ENCODE peak calls at places on chromosome 5, in four cellular contexts. One of them, this sample, is unnamed.

GRCh38 chr5:102809033-102809432 is 53.9 kb downstream of the PAM start:
- DNase-seq in uterus: no peak
- DNase-seq in stomach: no peak
- DNase-seq in transverse colon: no peak
- DNase-seq in this sample: no peak

GRCh38 chr5:36790847-36791246 is 85.7 kb upstream of the NIPBL start:
- DNase-seq in uterus: no peak
- DNase-seq in stomach: no peak
- DNase-seq in transverse colon: no peak
- DNase-seq in this sample: no peak

GRCh38 chr5:167759411-167759821 is 532.0 kb upstream of the WWC1 start:
- DNase-seq in stomach: no peak
- DNase-seq in transverse colon: no peak
- DNase-seq in uterus: no peak
- DNase-seq in this sample: no peak

GRCh38 chr5:149135536-149136201 is 5.6 kb upstream of the ABLIM3 start:
- DNase-seq in transverse colon: no peak
- DNase-seq in stomach: no peak
- DNase-seq in uterus: no peak
- DNase-seq in this sample: no peak

GRCh38 chr5:891117-891836 is 1.3 kb downstream of the BRD9 start:
- DNase-seq in stomach: no peak
- DNase-seq in transverse colon: peak; percentile 31
- DNase-seq in uterus: no peak
- DNase-seq in this sample: no peak

GRCh38 chr5:52139888-52140580 is 647.7 kb upstream of the ITGA1 start:
- DNase-seq in stomach: no peak
- DNase-seq in transverse colon: no peak
- DNase-seq in uterus: no peak
- DNase-seq in this sample: no peak

GRCh38 chr5:71586052-71586940 is 844 bp upstream of the MCCC2 start:
- DNase-seq in uterus: no peak
- DNase-seq in stomach: no peak
- DNase-seq in transverse colon: no peak
- DNase-seq in this sample: peak; percentile 71

GRCh38 chr5:53418844-53419243 is 61.6 kb upstream of the FST start:
- DNase-seq in stomach: no peak
- DNase-seq in uterus: no peak
- DNase-seq in transverse colon: no peak
- DNase-seq in this sample: no peak

GRCh38 chr5:156479864-156480263 is 152.9 kb downstream of the SGCD start:
- DNase-seq in transverse colon: no peak
- DNase-seq in uterus: no peak
- DNase-seq in stomach: no peak
- DNase-seq in this sample: peak; percentile 14

GRCh38 chr5:40446910-40447309 is 232.8 kb upstream of the PTGER4 start:
- DNase-seq in transverse colon: no peak
- DNase-seq in uterus: no peak
- DNase-seq in stomach: no peak
- DNase-seq in this sample: no peak

GRCh38 chr5:163789870-163790269 is 284.5 kb downstream of the MAT2B start:
- DNase-seq in transverse colon: no peak
- DNase-seq in uterus: no peak
- DNase-seq in stomach: no peak
- DNase-seq in this sample: no peak

GRCh38 chr5:89120719-89121118 is 237.7 kb upstream of the MEF2C start:
- DNase-seq in uterus: no peak
- DNase-seq in transverse colon: peak; percentile 11
- DNase-seq in stomach: no peak
- DNase-seq in this sample: peak; percentile 1

GRCh38 chr5:71932131-71932635 is 175.1 kb upstream of the MAP1B start:
- DNase-seq in uterus: no peak
- DNase-seq in stomach: no peak
- DNase-seq in transverse colon: no peak
- DNase-seq in this sample: no peak

GRCh38 chr5:34685485-34686197 is 29.5 kb downstream of the RAI14 start:
- DNase-seq in uterus: no peak
- DNase-seq in transverse colon: no peak
- DNase-seq in stomach: no peak
- DNase-seq in this sample: no peak

GRCh38 chr5:91499943-91500531 is 116.9 kb upstream of the ARRDC3 start:
- DNase-seq in uterus: no peak
- DNase-seq in transverse colon: no peak
- DNase-seq in stomach: no peak
- DNase-seq in this sample: peak; percentile 55

GRCh38 chr5:335740-336038 is 14.2 kb downstream of the AHRR start:
- DNase-seq in uterus: no peak
- DNase-seq in stomach: no peak
- DNase-seq in transverse colon: no peak
- DNase-seq in this sample: no peak

GRCh38 chr5:88741964-88742363 is 141.0 kb downstream of the MEF2C start:
- DNase-seq in stomach: no peak
- DNase-seq in uterus: no peak
- DNase-seq in transverse colon: no peak
- DNase-seq in this sample: no peak

GRCh38 chr5:172007153-172007794 is 836 bp upstream of the FBXW11 start:
- DNase-seq in uterus: no peak
- DNase-seq in transverse colon: no peak
- DNase-seq in stomach: no peak
- DNase-seq in this sample: peak; percentile 69

GRCh38 chr5:139393497-139394122 is 1.3 kb downstream of the PROB1 start:
- DNase-seq in stomach: no peak
- DNase-seq in transverse colon: no peak
- DNase-seq in uterus: no peak
- DNase-seq in this sample: no peak

GRCh38 chr5:150214289-150214688 is 24.4 kb downstream of the SLC6A7 start:
- DNase-seq in uterus: peak; percentile 45
- DNase-seq in transverse colon: no peak
- DNase-seq in stomach: no peak
- DNase-seq in this sample: no peak

GRCh38 chr5:128409401-128409800 is 128.6 kb downstream of the FBN2 start:
- DNase-seq in uterus: no peak
- DNase-seq in transverse colon: no peak
- DNase-seq in stomach: no peak
- DNase-seq in this sample: no peak

GRCh38 chr5:132005591-132005990 is 5.9 kb downstream of the ACSL6 start:
- DNase-seq in stomach: no peak
- DNase-seq in transverse colon: no peak
- DNase-seq in uterus: no peak
- DNase-seq in this sample: no peak

GRCh38 chr5:40784027-40784653 is 14.0 kb downstream of the PRKAA1 start:
- DNase-seq in transverse colon: peak; percentile 22
- DNase-seq in uterus: no peak
- DNase-seq in stomach: no peak
- DNase-seq in this sample: no peak

GRCh38 chr5:123545506-123545905 is 33.5 kb downstream of the CSNK1G3 start:
- DNase-seq in uterus: no peak
- DNase-seq in transverse colon: peak; percentile 21
- DNase-seq in stomach: no peak
- DNase-seq in this sample: peak; percentile 34

GRCh38 chr5:83255268-83255667 is 177.9 kb downstream of the XRCC4 start:
- DNase-seq in uterus: no peak
- DNase-seq in transverse colon: no peak
- DNase-seq in stomach: no peak
- DNase-seq in this sample: no peak

GRCh38 chr5:80659111-80659510 is 4.3 kb upstream of the DHFR start:
- DNase-seq in uterus: no peak
- DNase-seq in stomach: no peak
- DNase-seq in transverse colon: no peak
- DNase-seq in this sample: no peak

GRCh38 chr5:53017794-53018391 is 28.7 kb downstream of the ITGA2 start:
- DNase-seq in stomach: no peak
- DNase-seq in transverse colon: no peak
- DNase-seq in uterus: no peak
- DNase-seq in this sample: no peak

GRCh38 chr5:150147580-150148407 is 7.9 kb downstream of the PDGFRB start:
- DNase-seq in transverse colon: no peak
- DNase-seq in stomach: no peak
- DNase-seq in uterus: no peak
- DNase-seq in this sample: no peak

GRCh38 chr5:67305913-67306710 is 109.5 kb upstream of the CD180 start:
- DNase-seq in transverse colon: no peak
- DNase-seq in stomach: no peak
- DNase-seq in uterus: no peak
- DNase-seq in this sample: no peak

GRCh38 chr5:170576602-170577584 is 73.1 kb downstream of the KCNIP1 start:
- DNase-seq in stomach: no peak
- DNase-seq in transverse colon: no peak
- DNase-seq in uterus: no peak
- DNase-seq in this sample: no peak

GRCh38 chr5:102927007-102927406 is 171.9 kb downstream of the PAM start:
- DNase-seq in transverse colon: no peak
- DNase-seq in uterus: no peak
- DNase-seq in stomach: no peak
- DNase-seq in this sample: no peak

GRCh38 chr5:167763772-167764171 is 527.7 kb upstream of the WWC1 start:
- DNase-seq in uterus: no peak
- DNase-seq in transverse colon: no peak
- DNase-seq in stomach: no peak
- DNase-seq in this sample: no peak

GRCh38 chr5:180130876-180131740 is 59.5 kb upstream of the RNF130 start:
- DNase-seq in transverse colon: no peak
- DNase-seq in uterus: no peak
- DNase-seq in stomach: peak; percentile 13
- DNase-seq in this sample: no peak

GRCh38 chr5:139806111-139806510 is 10.5 kb downstream of the PSD2 start:
- DNase-seq in stomach: no peak
- DNase-seq in transverse colon: no peak
- DNase-seq in uterus: no peak
- DNase-seq in this sample: no peak

GRCh38 chr5:175879743-175880142 is 8.4 kb downstream of the CPLX2 start:
- DNase-seq in transverse colon: no peak
- DNase-seq in uterus: no peak
- DNase-seq in stomach: no peak
- DNase-seq in this sample: no peak

GRCh38 chr5:18216729-18217128 is 582.5 kb downstream of the TAF11L14 start:
- DNase-seq in uterus: no peak
- DNase-seq in stomach: no peak
- DNase-seq in transverse colon: no peak
- DNase-seq in this sample: no peak

DNA sequence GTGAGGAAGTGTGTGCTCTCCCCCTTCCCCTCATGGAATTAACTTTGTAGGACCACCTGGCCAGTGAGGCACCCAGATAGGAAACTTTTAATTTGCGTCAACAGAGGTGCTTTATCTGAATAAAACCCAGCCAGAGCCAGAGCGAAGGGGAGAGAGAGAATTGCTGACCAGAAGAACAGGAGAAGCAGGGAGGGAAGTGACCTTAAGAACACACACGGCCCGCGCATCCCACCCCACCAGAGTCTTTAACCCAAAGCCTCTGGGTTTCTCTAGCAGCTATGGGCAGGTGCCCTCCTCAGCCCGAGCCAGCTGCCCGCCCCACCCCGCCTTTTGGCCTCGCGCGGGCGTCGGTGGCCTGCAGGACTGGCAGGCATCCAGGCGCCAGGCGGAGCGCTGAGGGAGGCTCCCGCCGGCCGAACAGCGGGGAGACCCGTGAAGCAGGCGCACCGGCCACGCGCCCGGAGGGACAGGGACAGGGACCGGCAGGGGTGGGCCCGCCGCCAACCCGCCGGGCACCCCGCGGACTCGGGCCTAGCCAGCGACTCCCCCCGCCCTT is 568 bp downstream of the ERAP1 start:
- DNase-seq in transverse colon: peak; percentile 88
- DNase-seq in uterus: peak; percentile 78
- DNase-seq in stomach: peak; percentile 88
- DNase-seq in this sample: peak; percentile 92
- TF ChIP-seq POLR2A in transverse colon: no peak
- TF ChIP-seq POLR2A in uterus: peak; percentile 38
- TF ChIP-seq POLR2A in stomach: no peak
- TF ChIP-seq POLR2A in this sample: peak; percentile 48

GRCh38 chr5:178516836-178517235 is 73.4 kb downstream of the COL23A1 start:
- DNase-seq in stomach: no peak
- DNase-seq in uterus: no peak
- DNase-seq in transverse colon: no peak
- DNase-seq in this sample: no peak
- TF ChIP-seq POLR2A in stomach: no peak
- TF ChIP-seq POLR2A in uterus: no peak
- TF ChIP-seq POLR2A in transverse colon: no peak
- TF ChIP-seq POLR2A in this sample: no peak

DNA sequence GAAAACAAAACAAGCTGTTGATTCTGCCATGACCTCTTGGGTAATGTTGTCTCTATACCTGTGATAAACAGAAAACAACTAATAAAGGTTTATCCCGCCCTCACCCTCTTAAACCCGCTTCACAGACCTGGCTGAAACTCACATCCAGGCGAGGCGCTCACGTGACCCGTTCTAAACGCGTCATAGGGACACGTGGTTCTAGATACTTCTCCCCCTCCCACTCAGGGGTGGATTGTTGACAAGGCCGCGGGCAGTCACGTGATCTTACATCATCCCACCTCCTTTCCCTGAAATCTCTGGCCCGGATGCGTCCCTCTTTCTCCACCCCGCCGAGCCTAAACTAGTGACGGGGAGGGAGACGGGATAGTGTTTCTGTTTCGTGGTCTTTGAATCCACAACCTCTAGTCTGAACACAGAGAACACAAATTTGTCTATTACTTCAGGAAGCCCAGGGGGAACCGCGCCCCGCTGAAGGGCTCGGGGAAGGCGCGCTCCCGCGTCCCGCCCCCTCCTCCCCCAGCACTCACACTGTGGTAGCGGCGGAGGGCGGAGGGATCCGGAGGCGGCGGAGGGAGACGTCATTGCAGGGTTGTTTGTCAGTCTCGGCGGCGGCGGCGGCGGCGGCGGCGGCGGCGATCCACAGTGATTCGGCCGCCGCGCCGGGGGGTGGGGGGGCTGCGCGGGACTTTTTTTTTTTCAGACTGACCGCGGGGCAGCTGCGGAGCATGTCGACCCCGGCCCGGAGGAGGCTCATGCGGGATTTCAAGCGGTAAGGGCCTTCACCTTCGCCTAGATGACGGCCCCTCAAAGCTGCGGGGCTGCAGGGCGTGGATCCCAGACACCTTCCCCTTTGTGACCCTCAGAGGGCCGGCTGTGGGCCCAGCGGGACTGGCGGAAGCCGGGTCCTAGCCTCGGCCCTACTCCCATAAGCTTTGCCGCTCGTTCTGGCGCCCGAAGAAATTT is at the start of gene UBE2B:
- DNase-seq in stomach: peak; percentile 98
- DNase-seq in uterus: peak; percentile 96
- DNase-seq in transverse colon: peak; percentile 98
- DNase-seq in this sample: peak; percentile 99
- TF ChIP-seq POLR2A in stomach: peak; percentile 47
- TF ChIP-seq POLR2A in uterus: peak; percentile 91
- TF ChIP-seq POLR2A in transverse colon: peak; percentile 83
- TF ChIP-seq POLR2A in this sample: peak; percentile 94

GRCh38 chr5:37840036-37840909 is at the start of gene GDNF:
- DNase-seq in transverse colon: peak; percentile 43
- DNase-seq in stomach: peak; percentile 34
- DNase-seq in uterus: peak; percentile 36
- DNase-seq in this sample: no peak
- TF ChIP-seq POLR2A in transverse colon: peak; percentile 74
- TF ChIP-seq POLR2A in stomach: no peak
- TF ChIP-seq POLR2A in uterus: no peak
- TF ChIP-seq POLR2A in this sample: no peak